ENCODE peak calls at places on chromosomes 4 and X, in four cellular contexts. One of them, this sample, is unnamed.

GRCh38 chr4:153036931-153037330 is 100.8 kb downstream of the FHDC1 start:
- DNase-seq in AG09309: no peak
- DNase-seq in hepatocyte: no peak
- DNase-seq in CD4-positive, alpha-beta T cell: no peak
- DNase-seq in this sample: no peak

GRCh38 chr4:112145820-112146813 is 863 bp downstream of the FAM241A start:
- DNase-seq in AG09309: no peak
- DNase-seq in hepatocyte: peak
- DNase-seq in CD4-positive, alpha-beta T cell: peak
- DNase-seq in this sample: no peak

GRCh38 chrX:128897611-128898010 is 625.7 kb downstream of the SMARCA1 start:
- DNase-seq in CD4-positive, alpha-beta T cell: no peak
- DNase-seq in AG09309: no peak
- DNase-seq in hepatocyte: no peak
- DNase-seq in this sample: no peak

GRCh38 chrX:110966839-110967238 is 129.2 kb upstream of the PAK3 start:
- DNase-seq in CD4-positive, alpha-beta T cell: no peak
- DNase-seq in AG09309: peak
- DNase-seq in hepatocyte: no peak
- DNase-seq in this sample: no peak

GRCh38 chr4:118790544-118790943 is 45.4 kb downstream of the SEC24D start:
- DNase-seq in CD4-positive, alpha-beta T cell: no peak
- DNase-seq in hepatocyte: no peak
- DNase-seq in AG09309: no peak
- DNase-seq in this sample: no peak

GRCh38 chrX:71954458-71954857 is 43.8 kb downstream of the NHSL2 start:
- DNase-seq in AG09309: no peak
- DNase-seq in CD4-positive, alpha-beta T cell: no peak
- DNase-seq in hepatocyte: no peak
- DNase-seq in this sample: no peak

GRCh38 chrX:70852294-70852693 is 56.2 kb downstream of the TEX11 start:
- DNase-seq in AG09309: no peak
- DNase-seq in CD4-positive, alpha-beta T cell: no peak
- DNase-seq in hepatocyte: no peak
- DNase-seq in this sample: no peak

GRCh38 chr4:98484031-98484430 is 174.4 kb downstream of the TSPAN5 start:
- DNase-seq in AG09309: no peak
- DNase-seq in CD4-positive, alpha-beta T cell: no peak
- DNase-seq in hepatocyte: no peak
- DNase-seq in this sample: no peak

GRCh38 chr4:168549145-168549544 is 52.3 kb downstream of the PALLD start:
- DNase-seq in CD4-positive, alpha-beta T cell: no peak
- DNase-seq in hepatocyte: no peak
- DNase-seq in AG09309: no peak
- DNase-seq in this sample: no peak

GRCh38 chr4:138561906-138562305 is 319.8 kb upstream of the SLC7A11 start:
- DNase-seq in CD4-positive, alpha-beta T cell: no peak
- DNase-seq in AG09309: no peak
- DNase-seq in hepatocyte: no peak
- DNase-seq in this sample: no peak

GRCh38 chr4:173005912-173006633 is 162.5 kb upstream of the GALNT7 start:
- DNase-seq in AG09309: no peak
- DNase-seq in CD4-positive, alpha-beta T cell: no peak
- DNase-seq in hepatocyte: no peak
- DNase-seq in this sample: no peak

GRCh38 chr4:74181225-74181624 is 23.3 kb downstream of the MTHFD2L start:
- DNase-seq in CD4-positive, alpha-beta T cell: no peak
- DNase-seq in hepatocyte: no peak
- DNase-seq in AG09309: no peak
- DNase-seq in this sample: no peak

GRCh38 chrX:41333744-41333993 is 293 bp upstream of the DDX3X start:
- DNase-seq in CD4-positive, alpha-beta T cell: no peak
- DNase-seq in AG09309: peak
- DNase-seq in hepatocyte: peak
- DNase-seq in this sample: peak

GRCh38 chr4:14865804-14866203 is 136.5 kb upstream of the CPEB2 start:
- DNase-seq in AG09309: no peak
- DNase-seq in hepatocyte: no peak
- DNase-seq in CD4-positive, alpha-beta T cell: no peak
- DNase-seq in this sample: no peak

GRCh38 chr4:14864967-14865366 is 137.3 kb upstream of the CPEB2 start:
- DNase-seq in AG09309: no peak
- DNase-seq in CD4-positive, alpha-beta T cell: no peak
- DNase-seq in hepatocyte: no peak
- DNase-seq in this sample: no peak

GRCh38 chr4:14864365-14864762 is 137.9 kb upstream of the CPEB2 start:
- DNase-seq in hepatocyte: no peak
- DNase-seq in CD4-positive, alpha-beta T cell: no peak
- DNase-seq in AG09309: no peak
- DNase-seq in this sample: no peak

GRCh38 chr4:14868426-14868825 is 133.9 kb upstream of the CPEB2 start:
- DNase-seq in AG09309: no peak
- DNase-seq in CD4-positive, alpha-beta T cell: no peak
- DNase-seq in hepatocyte: no peak
- DNase-seq in this sample: no peak

DNA sequence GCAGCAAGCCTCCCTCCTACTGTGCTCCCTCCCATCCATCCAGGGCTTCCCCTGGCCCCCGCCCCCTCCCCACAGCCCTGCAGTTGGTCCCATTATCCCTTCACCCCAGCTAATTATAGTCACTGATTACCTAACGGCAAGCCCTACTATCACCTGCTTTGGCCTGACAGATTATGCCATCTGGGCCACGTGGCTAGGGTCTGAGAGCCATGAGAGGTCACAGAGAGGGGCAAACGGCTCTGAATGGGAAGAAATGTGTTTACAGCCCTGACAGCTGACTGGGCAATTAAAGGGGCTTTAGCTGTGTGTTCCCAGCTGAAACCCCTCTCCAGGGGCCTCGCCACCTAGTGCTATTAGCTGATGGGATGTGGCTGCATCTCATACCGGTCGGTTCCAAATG is 134.4 kb upstream of the CPEB2 start:
- DNase-seq in hepatocyte: no peak
- DNase-seq in CD4-positive, alpha-beta T cell: no peak
- DNase-seq in AG09309: no peak
- DNase-seq in this sample: no peak
- TF ChIP-seq CTCF in hepatocyte: no peak
- TF ChIP-seq CTCF in CD4-positive, alpha-beta T cell: no peak
- TF ChIP-seq CTCF in AG09309: no peak
- TF ChIP-seq CTCF in this sample: no peak

DNA sequence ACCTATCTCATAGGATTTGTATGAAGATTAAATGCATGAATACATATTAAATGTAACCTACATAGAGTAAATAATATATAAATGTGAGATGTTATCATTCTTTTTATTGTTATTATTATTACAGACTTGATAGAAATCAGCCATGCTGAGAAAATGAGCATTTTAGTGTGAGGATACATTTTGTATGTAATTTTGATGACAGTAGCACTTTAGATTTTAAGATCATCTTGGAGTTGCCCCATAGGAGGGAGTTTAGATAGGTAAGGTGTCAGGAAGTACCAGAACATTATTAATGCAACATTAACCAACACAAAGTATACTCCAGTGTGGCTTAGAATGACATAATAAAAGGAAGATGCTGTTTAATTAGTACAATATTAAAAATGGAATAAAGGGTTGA is 8.4 kb downstream of the TMPRSS11A start:
- DNase-seq in AG09309: no peak
- DNase-seq in hepatocyte: no peak
- DNase-seq in CD4-positive, alpha-beta T cell: no peak
- DNase-seq in this sample: no peak
- TF ChIP-seq CTCF in AG09309: no peak
- TF ChIP-seq CTCF in hepatocyte: no peak
- TF ChIP-seq CTCF in CD4-positive, alpha-beta T cell: no peak
- TF ChIP-seq CTCF in this sample: no peak

DNA sequence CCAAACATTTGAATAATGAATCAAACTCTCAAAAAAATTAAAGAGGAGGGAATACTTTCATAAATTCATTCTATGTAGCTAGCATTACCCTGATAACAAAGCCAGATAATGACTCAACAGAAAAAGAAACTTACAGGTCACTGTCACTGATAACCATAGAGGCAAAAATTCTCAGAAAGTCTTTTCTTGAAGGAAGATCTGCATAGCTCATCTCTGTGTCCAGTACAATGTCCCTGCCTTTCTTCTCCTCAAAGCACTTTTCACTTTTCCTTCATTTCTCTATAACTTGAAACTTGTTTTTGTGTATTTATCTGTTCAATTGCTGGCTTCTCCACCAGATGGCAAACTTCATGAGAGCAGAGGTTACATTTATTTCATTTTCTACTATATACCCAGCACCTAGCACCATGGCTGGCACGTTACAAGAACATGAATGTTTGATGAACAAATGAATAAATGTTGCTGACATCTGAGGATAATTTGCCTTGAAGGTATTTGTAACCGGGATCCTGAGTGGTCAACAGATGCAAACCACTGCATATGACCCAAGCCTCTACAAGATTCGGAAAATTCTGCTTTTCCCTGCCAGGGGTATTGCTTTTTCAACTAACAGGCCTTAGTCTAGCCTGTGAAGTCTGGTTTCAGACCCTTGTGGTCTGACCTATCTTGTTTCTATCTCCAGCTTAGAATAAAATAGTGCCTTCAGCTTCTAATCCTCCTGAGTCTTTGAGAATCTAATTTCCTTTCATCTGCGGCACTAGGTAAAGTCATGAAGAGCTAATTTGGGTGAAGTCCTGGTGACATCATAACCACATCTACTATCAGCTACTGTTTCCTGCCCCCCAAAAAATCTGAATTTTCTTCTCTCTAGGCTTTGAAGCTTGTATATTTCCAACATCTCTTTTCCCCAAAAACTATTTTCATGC is 52.5 kb upstream of the ANTXR2 start:
- DNase-seq in hepatocyte: no peak
- DNase-seq in AG09309: no peak
- DNase-seq in CD4-positive, alpha-beta T cell: no peak
- DNase-seq in this sample: no peak
- TF ChIP-seq CTCF in hepatocyte: peak
- TF ChIP-seq CTCF in AG09309: peak
- TF ChIP-seq CTCF in CD4-positive, alpha-beta T cell: peak
- TF ChIP-seq CTCF in this sample: peak

GRCh38 chrX:133869270-133869669 is 116.1 kb downstream of the GPC3 start:
- DNase-seq in CD4-positive, alpha-beta T cell: no peak
- DNase-seq in AG09309: no peak
- DNase-seq in hepatocyte: no peak
- DNase-seq in this sample: no peak

GRCh38 chrX:133868250-133868649 is 117.1 kb downstream of the GPC3 start:
- DNase-seq in CD4-positive, alpha-beta T cell: no peak
- DNase-seq in AG09309: no peak
- DNase-seq in hepatocyte: no peak
- DNase-seq in this sample: no peak

GRCh38 chrX:133868687-133869086 is 116.7 kb downstream of the GPC3 start:
- DNase-seq in AG09309: no peak
- DNase-seq in CD4-positive, alpha-beta T cell: no peak
- DNase-seq in hepatocyte: no peak
- DNase-seq in this sample: no peak

GRCh38 chrX:133865761-133866470 is 119.5 kb downstream of the GPC3 start:
- DNase-seq in CD4-positive, alpha-beta T cell: no peak
- DNase-seq in hepatocyte: no peak
- DNase-seq in AG09309: no peak
- DNase-seq in this sample: no peak
- TF ChIP-seq CTCF in CD4-positive, alpha-beta T cell: no peak
- TF ChIP-seq CTCF in hepatocyte: no peak
- TF ChIP-seq CTCF in AG09309: no peak
- TF ChIP-seq CTCF in this sample: no peak

DNA sequence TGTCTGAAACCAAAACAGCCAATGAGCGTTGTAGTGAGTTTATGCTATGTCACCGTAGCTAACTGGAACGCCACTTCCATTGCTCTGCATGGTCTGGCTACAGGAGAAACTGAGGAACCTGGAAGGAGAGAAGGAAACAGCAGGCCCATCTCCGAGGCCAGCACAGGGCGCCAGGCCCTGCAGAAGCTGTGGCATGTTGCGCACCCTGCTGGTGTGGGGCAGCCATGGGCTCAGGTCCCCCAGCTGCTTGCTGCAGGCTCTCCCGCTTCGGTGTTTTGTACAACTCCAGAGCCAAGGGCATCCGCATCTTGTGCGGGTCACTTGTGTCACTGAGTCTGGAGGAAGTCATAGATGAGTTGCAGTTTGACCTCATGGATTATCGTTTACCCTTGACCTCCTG is 89.2 kb downstream of the AFAP1 start:
- DNase-seq in CD4-positive, alpha-beta T cell: no peak
- DNase-seq in AG09309: no peak
- DNase-seq in hepatocyte: no peak
- DNase-seq in this sample: no peak
- TF ChIP-seq CTCF in CD4-positive, alpha-beta T cell: no peak
- TF ChIP-seq CTCF in AG09309: peak
- TF ChIP-seq CTCF in hepatocyte: no peak
- TF ChIP-seq CTCF in this sample: peak

GRCh38 chr4:28225005-28225404 is 1364.4 kb downstream of the STIM2 start:
- DNase-seq in AG09309: peak
- DNase-seq in CD4-positive, alpha-beta T cell: no peak
- DNase-seq in hepatocyte: peak
- DNase-seq in this sample: peak
- TF ChIP-seq CTCF in AG09309: peak
- TF ChIP-seq CTCF in CD4-positive, alpha-beta T cell: no peak
- TF ChIP-seq CTCF in hepatocyte: peak
- TF ChIP-seq CTCF in this sample: peak